ENCODE peak calls at places on chromosome 5, in ten cellular contexts. M is WTC11, B is astrocyte of the cerebellum, N is AG10803, G is Calu3, C is neural progenitor cell, J is GM13977, H is fibroblast of the aortic adventitia, U is mesothelial cell of epicardium, D is coronary artery. S is an unnamed sample.
A peak's percentile ranks its signal among the peaks of the same experiment; 100 is the strongest.

GRCh38 chr5:146878471-146879172 is at the start of gene PPP2R2B:
- DNase-seq in C (peak; percentile 89), D (peak; percentile 77), H (peak; percentile 11), U (peak; percentile 40), G (peak; percentile 51), B (no peak), M (peak; percentile 70), J (peak; percentile 28), N (peak; percentile 4), S (no peak)

GRCh38 chr5:177601126-177601525 is 1.2 kb downstream of the B4GALT7 start:
- DNase-seq in M (no peak), G (no peak), D (peak; percentile 53), U (no peak), H (no peak), C (no peak), B (no peak), N (no peak), J (no peak), S (no peak)

GRCh38 chr5:135743684-135744083 is 90.8 kb upstream of the SLC25A48 start:
- DNase-seq in M (no peak), N (no peak), B (no peak), C (no peak), J (no peak), G (no peak), U (no peak), D (no peak), H (no peak), S (no peak)

GRCh38 chr5:128778474-128778873 is 186.8 kb upstream of the SLC27A6 start:
- DNase-seq in M (no peak), U (no peak), N (no peak), H (no peak), G (no peak), C (no peak), J (no peak), B (no peak), D (no peak), S (no peak)

GRCh38 chr5:159781626-159782157 is 134.6 kb upstream of the ADRA1B start:
- DNase-seq in H (no peak), C (no peak), U (no peak), J (no peak), G (no peak), D (no peak), M (no peak), B (no peak), N (no peak), S (no peak)

GRCh38 chr5:38453506-38453905 is 102.9 kb downstream of the LIFR start:
- DNase-seq in U (no peak), G (no peak), M (no peak), H (no peak), C (no peak), J (peak; percentile 75), N (no peak), D (peak; percentile 19), B (no peak), S (no peak)

GRCh38 chr5:158979749-158980521 is 119.8 kb downstream of the EBF1 start:
- DNase-seq in U (no peak), M (no peak), G (peak; percentile 27), C (peak; percentile 31), D (no peak), H (peak; percentile 82), J (no peak), N (no peak), B (no peak), S (no peak)

GRCh38 chr5:163569284-163569683 is 63.9 kb downstream of the MAT2B start:
- DNase-seq in H (peak; percentile 71), B (peak; percentile 48), N (peak; percentile 57), M (no peak), D (no peak), G (no peak), J (no peak), C (peak; percentile 48), U (no peak), S (no peak)

GRCh38 chr5:164504141-164504772 is 998.8 kb downstream of the MAT2B start:
- DNase-seq in U (no peak), M (peak; percentile 46), H (peak; percentile 88), G (peak; percentile 68), N (peak; percentile 38), C (peak; percentile 63), D (no peak), B (peak; percentile 54), J (peak; percentile 21), S (no peak)

GRCh38 chr5:141557681-141558136 is 61.1 kb downstream of the DIAPH1 start:
- DNase-seq in J (peak; percentile 45), H (peak; percentile 100), G (peak; percentile 91), U (peak; percentile 72), N (peak; percentile 100), D (peak; percentile 91), C (peak; percentile 91), B (peak; percentile 95), M (peak; percentile 85), S (peak; percentile 66)

GRCh38 chr5:141558150-141558549 is 60.6 kb downstream of the DIAPH1 start:
- DNase-seq in M (no peak), U (no peak), J (no peak), B (no peak), D (no peak), G (no peak), N (no peak), C (no peak), H (no peak), S (no peak)

GRCh38 chr5:141560141-141560540 is 58.7 kb downstream of the DIAPH1 start:
- DNase-seq in U (no peak), N (no peak), C (no peak), H (peak; percentile 37), M (no peak), D (no peak), J (no peak), G (no peak), B (peak; percentile 19), S (no peak)

GRCh38 chr5:141560725-141561483 is 57.9 kb downstream of the DIAPH1 start:
- DNase-seq in C (peak; percentile 94), B (peak; percentile 98), G (peak; percentile 81), D (peak; percentile 91), M (peak; percentile 75), U (peak; percentile 66), J (no peak), N (peak; percentile 97), H (peak; percentile 99), S (no peak)

DNA sequence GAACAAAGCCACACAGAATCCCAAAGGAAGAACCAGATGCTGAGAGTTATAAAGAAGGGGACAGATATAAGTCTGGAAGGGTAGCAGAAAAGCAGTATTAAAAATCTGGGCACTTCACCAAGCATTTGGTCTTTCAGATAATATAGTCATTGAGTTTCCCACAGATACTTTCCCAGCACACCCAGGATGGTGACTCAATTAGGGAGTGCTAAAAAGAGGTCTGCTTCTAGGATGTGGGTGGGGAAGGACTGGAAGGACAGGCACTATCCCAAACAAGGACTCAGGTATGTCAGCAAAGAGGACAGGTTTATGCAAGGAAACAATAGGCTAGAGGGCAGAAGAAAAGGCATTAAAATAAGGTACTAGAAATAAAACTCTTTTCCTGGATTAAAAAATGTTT is 59.3 kb downstream of the DIAPH1 start:
- DNase-seq in U (no peak), M (no peak), D (no peak), J (no peak), C (no peak), B (no peak), N (peak; percentile 69), G (no peak), H (peak; percentile 85), S (no peak)
- TF ChIP-seq CTCF in U (no peak), M (no peak), D (no peak), J (no peak), C (no peak), B (no peak), N (no peak), G (no peak), H (no peak), S (no peak)

GRCh38 chr5:137730331-137730730 is 5.6 kb downstream of the KLHL3 start:
- DNase-seq in M (no peak), G (no peak), U (no peak), H (no peak), C (no peak), D (no peak), B (no peak), N (peak; percentile 68), J (no peak), S (no peak)

GRCh38 chr5:137727623-137728022 is 8.3 kb downstream of the KLHL3 start:
- DNase-seq in G (no peak), N (no peak), J (no peak), U (no peak), D (no peak), B (no peak), M (no peak), C (no peak), H (no peak), S (no peak)

GRCh38 chr5:137724251-137724650 is 11.6 kb downstream of the KLHL3 start:
- DNase-seq in U (no peak), N (no peak), C (no peak), G (no peak), B (no peak), D (no peak), M (no peak), J (no peak), H (no peak), S (no peak)

GRCh38 chr5:137731201-137731600 is 4.7 kb downstream of the KLHL3 start:
- DNase-seq in G (no peak), U (no peak), N (peak; percentile 85), C (no peak), B (no peak), H (no peak), M (no peak), D (no peak), J (no peak), S (no peak)

DNA sequence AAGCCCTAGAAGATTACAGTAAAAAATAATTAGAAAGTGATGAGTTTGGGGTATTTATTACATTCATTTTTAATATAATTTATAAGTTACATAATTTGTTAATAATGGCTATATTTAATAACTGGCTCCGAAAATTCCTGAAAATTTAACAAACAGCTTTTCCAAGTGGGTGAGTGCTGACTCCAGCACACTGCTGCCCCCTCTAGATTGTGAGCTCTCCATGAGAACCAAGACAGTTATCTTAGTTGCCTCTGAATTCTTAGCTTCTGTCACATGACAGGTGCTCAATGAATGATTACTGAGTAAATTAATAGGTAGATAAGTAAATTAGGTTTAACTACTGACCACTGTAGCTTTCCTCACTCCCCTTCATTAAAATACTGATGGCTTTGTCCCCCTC is 7.8 kb downstream of the KLHL3 start:
- DNase-seq in C (no peak), N (no peak), J (no peak), B (no peak), G (no peak), U (no peak), M (no peak), H (no peak), D (no peak), S (no peak)
- TF ChIP-seq CTCF in C (peak; percentile 25), N (no peak), J (no peak), B (no peak), G (no peak), U (no peak), M (no peak), H (no peak), D (no peak), S (no peak)

GRCh38 chr5:109844148-109844547 is 154.4 kb downstream of the MAN2A1 start:
- DNase-seq in C (no peak), U (no peak), M (no peak), B (no peak), G (peak; percentile 20), J (no peak), H (peak; percentile 42), D (no peak), N (no peak), S (no peak)
- TF ChIP-seq CTCF in C (peak; percentile 38), U (no peak), M (no peak), B (peak; percentile 28), G (no peak), J (peak; percentile 9), H (peak; percentile 55), D (no peak), N (peak; percentile 45), S (no peak)

GRCh38 chr5:143093452-143094086 is 309.9 kb downstream of the NR3C1 start:
- DNase-seq in D (no peak), B (no peak), N (no peak), G (no peak), U (no peak), M (no peak), H (no peak), C (no peak), J (no peak), S (no peak)

GRCh38 chr5:143094087-143094511 is 309.4 kb downstream of the NR3C1 start:
- DNase-seq in M (peak; percentile 78), C (peak; percentile 92), D (no peak), U (peak; percentile 25), H (peak; percentile 50), B (peak; percentile 8), N (peak; percentile 16), J (peak; percentile 15), G (no peak), S (no peak)
- TF ChIP-seq CTCF in M (peak; percentile 22), C (peak; percentile 50), D (no peak), U (peak; percentile 14), H (peak; percentile 6), B (peak; percentile 5), N (no peak), J (peak; percentile 52), G (no peak), S (no peak)